ENCODE peak calls at places on chromosome 22, in eight cellular contexts. I, W, Q, K, X, R, C and A are unnamed samples.

GRCh38 chr22:39908737-39909136 is 7.9 kb downstream of the GRAP2 start:
- DNase-seq in W (peak), R (no peak), Q (no peak), K (no peak), C (peak), I (no peak), X (no peak), A (no peak)

GRCh38 chr22:23103199-23103954 is 33.1 kb downstream of the GNAZ start:
- DNase-seq in R (no peak), Q (no peak), K (peak), W (no peak), I (no peak), X (no peak), C (no peak), A (no peak)

GRCh38 chr22:41917906-41918791 is 3.3 kb upstream of the SHISA8 start:
- DNase-seq in I (no peak), R (peak), Q (no peak), X (peak), C (peak), W (peak), K (peak), A (no peak)

GRCh38 chr22:42301072-42301741 is 30.8 kb upstream of the TCF20 start:
- DNase-seq in W (no peak), C (no peak), R (peak), K (peak), Q (no peak), X (no peak), I (no peak), A (no peak)

GRCh38 chr22:50292643-50293440 is 14.6 kb downstream of the PLXNB2 start:
- DNase-seq in R (peak), Q (no peak), X (no peak), C (no peak), K (no peak), W (peak), I (no peak), A (no peak)

GRCh38 chr22:44743804-44744211 is 8.6 kb upstream of the ARHGAP8 start:
- DNase-seq in C (no peak), R (no peak), K (no peak), I (no peak), X (no peak), W (no peak), Q (no peak), A (no peak)

GRCh38 chr22:43356881-43357280 is 13.7 kb upstream of the SCUBE1 start:
- DNase-seq in X (no peak), I (no peak), Q (no peak), R (no peak), K (no peak), C (no peak), W (no peak), A (no peak)

GRCh38 chr22:49825944-49826602 is 1.6 kb downstream of the BRD1 start:
- DNase-seq in I (peak), Q (no peak), R (no peak), X (peak), C (no peak), W (peak), K (peak), A (no peak)

GRCh38 chr22:36369922-36370781 is 17.6 kb downstream of the MYH9 start:
- DNase-seq in W (peak), K (peak), R (peak), C (no peak), X (peak), I (no peak), Q (no peak), A (peak)

GRCh38 chr22:28893810-28894209 is 10.4 kb downstream of the ZNRF3 start:
- DNase-seq in C (no peak), R (no peak), X (no peak), W (no peak), Q (no peak), K (peak), I (no peak), A (no peak)

GRCh38 chr22:46274381-46274780 is 6.6 kb downstream of the TTC38 start:
- DNase-seq in Q (no peak), X (no peak), W (no peak), I (no peak), C (no peak), R (no peak), K (no peak), A (no peak)

GRCh38 chr22:23072911-23073491 is 2.7 kb downstream of the GNAZ start:
- DNase-seq in I (no peak), R (no peak), C (no peak), X (no peak), Q (no peak), K (no peak), W (no peak), A (no peak)

GRCh38 chr22:30176431-30176830 is 70.1 kb downstream of the LIF start:
- DNase-seq in K (no peak), I (no peak), C (no peak), Q (no peak), R (no peak), W (no peak), X (no peak), A (no peak)

GRCh38 chr22:32804036-32804435 is 2.5 kb downstream of the TIMP3 start:
- DNase-seq in X (no peak), Q (no peak), R (no peak), W (no peak), I (no peak), K (no peak), C (no peak), A (no peak)

GRCh38 chr22:21447694-21448402 is 19.3 kb upstream of the TMEM191C start:
- DNase-seq in R (no peak), X (peak), K (no peak), C (peak), I (no peak), W (peak), Q (peak), A (no peak)

GRCh38 chr22:23801238-23801821 is 14.6 kb downstream of the SMARCB1 start:
- DNase-seq in C (no peak), I (no peak), K (no peak), X (no peak), W (no peak), R (no peak), Q (no peak), A (no peak)

GRCh38 chr22:29748248-29748893 is 18.4 kb downstream of the ZMAT5 start:
- DNase-seq in Q (no peak), I (no peak), W (no peak), K (no peak), R (no peak), X (no peak), C (no peak), A (no peak)

GRCh38 chr22:20068640-20069039 is 11.4 kb upstream of the DGCR8 start:
- DNase-seq in X (no peak), R (no peak), K (no peak), Q (no peak), I (no peak), C (no peak), W (no peak), A (no peak)

GRCh38 chr22:39234867-39235687 is 9.7 kb downstream of the PDGFB start:
- DNase-seq in R (peak), K (peak), C (no peak), I (no peak), X (peak), W (no peak), Q (no peak), A (no peak)

GRCh38 chr22:19554834-19555404 is 30.7 kb upstream of the CLDN5 start:
- DNase-seq in R (peak), K (peak), Q (no peak), I (no peak), W (no peak), C (peak), X (no peak), A (no peak)

GRCh38 chr22:29081499-29082236 is 8.8 kb downstream of the KREMEN1 start:
- DNase-seq in K (peak), Q (no peak), I (no peak), R (no peak), C (no peak), W (no peak), X (no peak), A (no peak)

GRCh38 chr22:24400726-24401596 is 26.4 kb upstream of the ADORA2A start:
- DNase-seq in X (no peak), I (no peak), Q (no peak), C (no peak), K (no peak), W (no peak), R (no peak), A (no peak)

GRCh38 chr22:39728236-39728860 is 157.8 kb downstream of the CACNA1I start:
- DNase-seq in K (no peak), W (no peak), X (no peak), C (no peak), Q (no peak), R (no peak), I (no peak), A (no peak)

GRCh38 chr22:29022101-29022817 is 39.4 kb downstream of the C22orf31 start:
- DNase-seq in K (no peak), X (no peak), C (no peak), Q (no peak), I (no peak), W (no peak), R (peak), A (no peak)

GRCh38 chr22:44103735-44104134 is 77.0 kb upstream of the PARVG start:
- DNase-seq in K (no peak), C (no peak), Q (no peak), R (no peak), X (no peak), W (no peak), I (no peak), A (no peak)

GRCh38 chr22:28034760-28035401 is 115.8 kb upstream of the PITPNB start:
- DNase-seq in C (no peak), I (no peak), X (peak), Q (no peak), R (no peak), W (peak), K (peak), A (peak)

GRCh38 chr22:48507171-48507570 is 1320.5 kb downstream of the BRD1 start:
- DNase-seq in R (no peak), C (no peak), K (no peak), X (no peak), W (no peak), Q (no peak), I (no peak), A (no peak)

GRCh38 chr22:42648368-42649260 is 578 bp downstream of the CYB5R3 start:
- DNase-seq in X (peak), C (peak), K (peak), Q (no peak), W (peak), I (peak), R (peak), A (peak)

GRCh38 chr22:41446057-41446501 is 522 bp downstream of the TOB2 start:
- DNase-seq in R (peak), K (peak), X (peak), I (no peak), W (no peak), Q (no peak), C (no peak), A (peak)